ENCODE peak calls at places on chromosomes 4 and X, in four cellular contexts. Z, B, L and V are unnamed samples.

GRCh38 chr4:2177443-2178093 is 64.4 kb downstream of the HAUS3 start:
- DNase-seq in Z (no peak), B (no peak), L (no peak), V (no peak)

GRCh38 chrX:124358796-124359386 is 12.5 kb downstream of the SH2D1A start:
- DNase-seq in Z (no peak), B (no peak), L (no peak), V (no peak)

GRCh38 chrX:48697182-48697727 is 721 bp downstream of the SUV39H1 start:
- DNase-seq in Z (no peak), B (peak), L (no peak), V (no peak)

GRCh38 chrX:119410027-119410819 is 11.1 kb downstream of the SLC25A43 start:
- DNase-seq in Z (peak), B (peak), L (peak), V (peak)

GRCh38 chr4:184833046-184833838 is 7.5 kb upstream of the ACSL1 start:
- DNase-seq in Z (no peak), B (no peak), L (no peak), V (no peak)

GRCh38 chrX:13257223-13258051 is 62.4 kb downstream of the ATXN3L start:
- DNase-seq in Z (no peak), B (no peak), L (no peak), V (no peak)

GRCh38 chrX:2320580-2321327 is 180.0 kb downstream of the DHRSX start:
- DNase-seq in Z (peak), B (no peak), L (peak), V (no peak)

GRCh38 chr4:3415471-3416141 is 26.2 kb upstream of the HGFAC start:
- DNase-seq in Z (no peak), B (no peak), L (no peak), V (no peak)

GRCh38 chrX:10749113-10749512 is 128.7 kb upstream of the MID1 start:
- DNase-seq in Z (peak), B (no peak), L (peak), V (no peak)

GRCh38 chrX:78199851-78200250 is 60.4 kb upstream of the TAF9B start:
- DNase-seq in Z (peak), B (peak), L (no peak), V (peak)